ENCODE peak calls at places on chromosome 9, in six cellular contexts. N is midbrain; Q is CD4-positive, alpha-beta T cell; K is stimulated activated CD8-positive, alpha-beta memory T cell treated with anti-CD3 and anti-CD28 coated beads, Interleukin-7, amount 100 ng/mL, for 1 hour; F is astrocyte of the hippocampus; J is T-cell. P is an unnamed sample.

GRCh38 chr9:133897675-133898074 is 94.4 kb downstream of the VAV2 start:
- DNase-seq in K (no peak), J (no peak), F (no peak), Q (no peak), N (no peak), P (no peak)

GRCh38 chr9:29078063-29078660 is 1504.9 kb upstream of the C9orf72 start:
- DNase-seq in K (no peak), J (no peak), Q (no peak), F (peak), N (no peak), P (peak)

GRCh38 chr9:87657190-87657589 is 68.7 kb upstream of the CTSL start:
- DNase-seq in F (no peak), Q (no peak), J (no peak), N (no peak), K (no peak), P (peak)

GRCh38 chr9:133844876-133845658 is 106.9 kb upstream of the SARDH start:
- DNase-seq in N (peak), F (peak), Q (no peak), J (no peak), K (no peak), P (peak)

GRCh38 chr9:121434946-121435345 is 64.7 kb downstream of the GGTA1 start:
- DNase-seq in J (no peak), Q (no peak), F (peak), K (no peak), N (no peak), P (peak)

GRCh38 chr9:138100711-138101349 is 223.2 kb downstream of the CACNA1B start:
- DNase-seq in Q (no peak), J (no peak), K (no peak), F (no peak), N (no peak), P (no peak)

GRCh38 chr9:129398101-129398795 is 220.2 kb upstream of the IER5L start:
- DNase-seq in F (no peak), J (no peak), K (no peak), N (no peak), Q (no peak), P (no peak)

GRCh38 chr9:98657897-98658296 is 50.8 kb downstream of the GABBR2 start:
- DNase-seq in K (no peak), Q (no peak), F (no peak), N (no peak), J (no peak), P (no peak)

GRCh38 chr9:138007566-138008080 is 130.0 kb downstream of the CACNA1B start:
- DNase-seq in F (no peak), J (no peak), Q (no peak), K (no peak), N (no peak), P (no peak)

GRCh38 chr9:36336511-36336910 is 63.6 kb downstream of the RNF38 start:
- DNase-seq in Q (no peak), K (no peak), N (no peak), F (no peak), J (no peak), P (no peak)

GRCh38 chr9:137199411-137200121 is 975 bp downstream of the TPRN start:
- DNase-seq in N (no peak), J (no peak), F (peak), K (no peak), Q (no peak), P (peak)

P was measured in astrocyte of the spinal cord.